ENCODE peak calls at places on chromosomes 11 and 22, in seven cellular contexts. One of them, this sample, is unnamed.

GRCh38 chr22:34045311-34045710 is 125.0 kb upstream of the LARGE1 start:
- DNase-seq in activated T-cell treated with anti-CD3 and anti-CD28 coated beads, Interleukin-2, amount 50 U/mL, for 1 hour: no peak
- DNase-seq in central memory CD4-positive, alpha-beta T cell: no peak
- DNase-seq in endodermal cell: no peak
- DNase-seq in AG10803: no peak
- DNase-seq in left lobe of liver: no peak
- DNase-seq in bronchial epithelial cell: no peak
- DNase-seq in this sample: no peak

GRCh38 chr11:1481861-1482441 is 4.6 kb downstream of the MOB2 start:
- DNase-seq in activated T-cell treated with anti-CD3 and anti-CD28 coated beads, Interleukin-2, amount 50 U/mL, for 1 hour: no peak
- DNase-seq in central memory CD4-positive, alpha-beta T cell: no peak
- DNase-seq in endodermal cell: no peak
- DNase-seq in AG10803: no peak
- DNase-seq in left lobe of liver: no peak
- DNase-seq in bronchial epithelial cell: no peak
- DNase-seq in this sample: no peak

GRCh38 chr11:47137476-47137875 is 39.2 kb downstream of the ARFGAP2 start:
- DNase-seq in activated T-cell treated with anti-CD3 and anti-CD28 coated beads, Interleukin-2, amount 50 U/mL, for 1 hour: no peak
- DNase-seq in central memory CD4-positive, alpha-beta T cell: no peak
- DNase-seq in endodermal cell: peak
- DNase-seq in AG10803: no peak
- DNase-seq in left lobe of liver: no peak
- DNase-seq in bronchial epithelial cell: no peak
- DNase-seq in this sample: no peak

GRCh38 chr11:61083601-61084147 is 18.6 kb upstream of the CD5 start:
- DNase-seq in activated T-cell treated with anti-CD3 and anti-CD28 coated beads, Interleukin-2, amount 50 U/mL, for 1 hour: peak
- DNase-seq in central memory CD4-positive, alpha-beta T cell: peak
- DNase-seq in endodermal cell: no peak
- DNase-seq in AG10803: no peak
- DNase-seq in left lobe of liver: no peak
- DNase-seq in bronchial epithelial cell: no peak
- DNase-seq in this sample: no peak

GRCh38 chr11:76173663-76174062 is 32.6 kb downstream of the WNT11 start:
- DNase-seq in activated T-cell treated with anti-CD3 and anti-CD28 coated beads, Interleukin-2, amount 50 U/mL, for 1 hour: no peak
- DNase-seq in central memory CD4-positive, alpha-beta T cell: no peak
- DNase-seq in endodermal cell: no peak
- DNase-seq in AG10803: peak
- DNase-seq in left lobe of liver: no peak
- DNase-seq in bronchial epithelial cell: peak
- DNase-seq in this sample: peak

GRCh38 chr11:19018901-19019300 is 41.6 kb downstream of the MRGPRX2 start:
- DNase-seq in activated T-cell treated with anti-CD3 and anti-CD28 coated beads, Interleukin-2, amount 50 U/mL, for 1 hour: no peak
- DNase-seq in central memory CD4-positive, alpha-beta T cell: no peak
- DNase-seq in endodermal cell: peak
- DNase-seq in AG10803: no peak
- DNase-seq in left lobe of liver: no peak
- DNase-seq in bronchial epithelial cell: peak
- DNase-seq in this sample: no peak

GRCh38 chr11:67646535-67647336 is 3.8 kb downstream of the ACY3 start:
- DNase-seq in activated T-cell treated with anti-CD3 and anti-CD28 coated beads, Interleukin-2, amount 50 U/mL, for 1 hour: peak
- DNase-seq in central memory CD4-positive, alpha-beta T cell: no peak
- DNase-seq in endodermal cell: peak
- DNase-seq in AG10803: no peak
- DNase-seq in left lobe of liver: no peak
- DNase-seq in bronchial epithelial cell: no peak
- DNase-seq in this sample: no peak

GRCh38 chr11:124405611-124406010 is 6.8 kb upstream of the OR8B3 start:
- DNase-seq in activated T-cell treated with anti-CD3 and anti-CD28 coated beads, Interleukin-2, amount 50 U/mL, for 1 hour: no peak
- DNase-seq in central memory CD4-positive, alpha-beta T cell: no peak
- DNase-seq in endodermal cell: no peak
- DNase-seq in AG10803: no peak
- DNase-seq in left lobe of liver: no peak
- DNase-seq in bronchial epithelial cell: peak
- DNase-seq in this sample: no peak

GRCh38 chr22:28674121-28674563 is 5.5 kb downstream of the TTC28 start:
- DNase-seq in activated T-cell treated with anti-CD3 and anti-CD28 coated beads, Interleukin-2, amount 50 U/mL, for 1 hour: no peak
- DNase-seq in central memory CD4-positive, alpha-beta T cell: peak
- DNase-seq in endodermal cell: no peak
- DNase-seq in AG10803: peak
- DNase-seq in left lobe of liver: no peak
- DNase-seq in bronchial epithelial cell: no peak
- DNase-seq in this sample: no peak

GRCh38 chr11:75547617-75548054 is 14.4 kb upstream of the SERPINH1 start:
- DNase-seq in activated T-cell treated with anti-CD3 and anti-CD28 coated beads, Interleukin-2, amount 50 U/mL, for 1 hour: no peak
- DNase-seq in central memory CD4-positive, alpha-beta T cell: no peak
- DNase-seq in endodermal cell: peak
- DNase-seq in AG10803: peak
- DNase-seq in left lobe of liver: peak
- DNase-seq in bronchial epithelial cell: peak
- DNase-seq in this sample: no peak

GRCh38 chr11:2369896-2370295 is 7.2 kb upstream of the CD81 start:
- DNase-seq in activated T-cell treated with anti-CD3 and anti-CD28 coated beads, Interleukin-2, amount 50 U/mL, for 1 hour: no peak
- DNase-seq in central memory CD4-positive, alpha-beta T cell: no peak
- DNase-seq in endodermal cell: peak
- DNase-seq in AG10803: no peak
- DNase-seq in left lobe of liver: peak
- DNase-seq in bronchial epithelial cell: no peak
- DNase-seq in this sample: no peak

GRCh38 chr11:91792779-91793262 is 431.8 kb upstream of the FAT3 start:
- DNase-seq in activated T-cell treated with anti-CD3 and anti-CD28 coated beads, Interleukin-2, amount 50 U/mL, for 1 hour: no peak
- DNase-seq in central memory CD4-positive, alpha-beta T cell: no peak
- DNase-seq in endodermal cell: peak
- DNase-seq in AG10803: no peak
- DNase-seq in left lobe of liver: no peak
- DNase-seq in bronchial epithelial cell: no peak
- DNase-seq in this sample: no peak

GRCh38 chr11:77127969-77128691 is at the start of gene MYO7A:
- DNase-seq in activated T-cell treated with anti-CD3 and anti-CD28 coated beads, Interleukin-2, amount 50 U/mL, for 1 hour: no peak
- DNase-seq in central memory CD4-positive, alpha-beta T cell: no peak
- DNase-seq in endodermal cell: peak
- DNase-seq in AG10803: no peak
- DNase-seq in left lobe of liver: peak
- DNase-seq in bronchial epithelial cell: no peak
- DNase-seq in this sample: no peak

GRCh38 chr22:46352691-46353386 is 17.3 kb downstream of the TRMU start:
- DNase-seq in activated T-cell treated with anti-CD3 and anti-CD28 coated beads, Interleukin-2, amount 50 U/mL, for 1 hour: no peak
- DNase-seq in central memory CD4-positive, alpha-beta T cell: no peak
- DNase-seq in endodermal cell: peak
- DNase-seq in AG10803: no peak
- DNase-seq in left lobe of liver: no peak
- DNase-seq in bronchial epithelial cell: peak
- DNase-seq in this sample: peak

GRCh38 chr11:60914620-60915249 is 777 bp downstream of the TMEM109 start:
- DNase-seq in activated T-cell treated with anti-CD3 and anti-CD28 coated beads, Interleukin-2, amount 50 U/mL, for 1 hour: peak
- DNase-seq in central memory CD4-positive, alpha-beta T cell: no peak
- DNase-seq in endodermal cell: peak
- DNase-seq in AG10803: peak
- DNase-seq in left lobe of liver: no peak
- DNase-seq in bronchial epithelial cell: peak
- DNase-seq in this sample: no peak

GRCh38 chr11:104073950-104074349 is 37.5 kb downstream of the DDI1 start:
- DNase-seq in activated T-cell treated with anti-CD3 and anti-CD28 coated beads, Interleukin-2, amount 50 U/mL, for 1 hour: no peak
- DNase-seq in central memory CD4-positive, alpha-beta T cell: no peak
- DNase-seq in endodermal cell: no peak
- DNase-seq in AG10803: peak
- DNase-seq in left lobe of liver: no peak
- DNase-seq in bronchial epithelial cell: peak
- DNase-seq in this sample: peak

GRCh38 chr11:10325398-10326079 is 20.7 kb downstream of the ADM start:
- DNase-seq in activated T-cell treated with anti-CD3 and anti-CD28 coated beads, Interleukin-2, amount 50 U/mL, for 1 hour: no peak
- DNase-seq in central memory CD4-positive, alpha-beta T cell: no peak
- DNase-seq in endodermal cell: no peak
- DNase-seq in AG10803: peak
- DNase-seq in left lobe of liver: no peak
- DNase-seq in bronchial epithelial cell: no peak
- DNase-seq in this sample: no peak

GRCh38 chr11:100791873-100792272 is 104.8 kb downstream of the ARHGAP42 start:
- DNase-seq in activated T-cell treated with anti-CD3 and anti-CD28 coated beads, Interleukin-2, amount 50 U/mL, for 1 hour: no peak
- DNase-seq in central memory CD4-positive, alpha-beta T cell: no peak
- DNase-seq in endodermal cell: no peak
- DNase-seq in AG10803: no peak
- DNase-seq in left lobe of liver: no peak
- DNase-seq in bronchial epithelial cell: peak
- DNase-seq in this sample: no peak

GRCh38 chr22:47206185-47206584 is 443.7 kb downstream of the TBC1D22A start:
- DNase-seq in activated T-cell treated with anti-CD3 and anti-CD28 coated beads, Interleukin-2, amount 50 U/mL, for 1 hour: no peak
- DNase-seq in central memory CD4-positive, alpha-beta T cell: no peak
- DNase-seq in endodermal cell: peak
- DNase-seq in AG10803: no peak
- DNase-seq in left lobe of liver: peak
- DNase-seq in bronchial epithelial cell: no peak
- DNase-seq in this sample: no peak

GRCh38 chr22:29269731-29270474 is 1.8 kb downstream of the EWSR1 start:
- DNase-seq in activated T-cell treated with anti-CD3 and anti-CD28 coated beads, Interleukin-2, amount 50 U/mL, for 1 hour: no peak
- DNase-seq in central memory CD4-positive, alpha-beta T cell: no peak
- DNase-seq in endodermal cell: no peak
- DNase-seq in AG10803: no peak
- DNase-seq in left lobe of liver: peak
- DNase-seq in bronchial epithelial cell: peak
- DNase-seq in this sample: no peak

GRCh38 chr11:86106916-86107315 is 38.0 kb upstream of the PICALM start:
- DNase-seq in activated T-cell treated with anti-CD3 and anti-CD28 coated beads, Interleukin-2, amount 50 U/mL, for 1 hour: no peak
- DNase-seq in central memory CD4-positive, alpha-beta T cell: no peak
- DNase-seq in endodermal cell: no peak
- DNase-seq in AG10803: peak
- DNase-seq in left lobe of liver: no peak
- DNase-seq in bronchial epithelial cell: no peak
- DNase-seq in this sample: no peak

GRCh38 chr22:36398602-36399472 is 11.1 kb upstream of the MYH9 start:
- DNase-seq in activated T-cell treated with anti-CD3 and anti-CD28 coated beads, Interleukin-2, amount 50 U/mL, for 1 hour: no peak
- DNase-seq in central memory CD4-positive, alpha-beta T cell: no peak
- DNase-seq in endodermal cell: no peak
- DNase-seq in AG10803: peak
- DNase-seq in left lobe of liver: no peak
- DNase-seq in bronchial epithelial cell: peak
- DNase-seq in this sample: no peak

GRCh38 chr11:27973851-27974536 is 134.0 kb downstream of the KIF18A start:
- DNase-seq in activated T-cell treated with anti-CD3 and anti-CD28 coated beads, Interleukin-2, amount 50 U/mL, for 1 hour: no peak
- DNase-seq in central memory CD4-positive, alpha-beta T cell: no peak
- DNase-seq in endodermal cell: no peak
- DNase-seq in AG10803: peak
- DNase-seq in left lobe of liver: no peak
- DNase-seq in bronchial epithelial cell: no peak
- DNase-seq in this sample: no peak

GRCh38 chr11:1276866-1277615 is 32.4 kb downstream of the TOLLIP start:
- DNase-seq in activated T-cell treated with anti-CD3 and anti-CD28 coated beads, Interleukin-2, amount 50 U/mL, for 1 hour: no peak
- DNase-seq in central memory CD4-positive, alpha-beta T cell: no peak
- DNase-seq in endodermal cell: no peak
- DNase-seq in AG10803: no peak
- DNase-seq in left lobe of liver: no peak
- DNase-seq in bronchial epithelial cell: no peak
- DNase-seq in this sample: no peak

GRCh38 chr22:33758961-33759360 is 161.3 kb downstream of the LARGE1 start:
- DNase-seq in activated T-cell treated with anti-CD3 and anti-CD28 coated beads, Interleukin-2, amount 50 U/mL, for 1 hour: no peak
- DNase-seq in central memory CD4-positive, alpha-beta T cell: no peak
- DNase-seq in endodermal cell: no peak
- DNase-seq in AG10803: no peak
- DNase-seq in left lobe of liver: no peak
- DNase-seq in bronchial epithelial cell: no peak
- DNase-seq in this sample: no peak

GRCh38 chr11:114315749-114316368 is 19.7 kb downstream of the NNMT start:
- DNase-seq in activated T-cell treated with anti-CD3 and anti-CD28 coated beads, Interleukin-2, amount 50 U/mL, for 1 hour: no peak
- DNase-seq in central memory CD4-positive, alpha-beta T cell: peak
- DNase-seq in endodermal cell: peak
- DNase-seq in AG10803: no peak
- DNase-seq in left lobe of liver: peak
- DNase-seq in bronchial epithelial cell: peak
- DNase-seq in this sample: no peak

GRCh38 chr11:117259417-117259816 is 26.9 kb downstream of the RNF214 start:
- DNase-seq in activated T-cell treated with anti-CD3 and anti-CD28 coated beads, Interleukin-2, amount 50 U/mL, for 1 hour: no peak
- DNase-seq in central memory CD4-positive, alpha-beta T cell: no peak
- DNase-seq in endodermal cell: no peak
- DNase-seq in AG10803: peak
- DNase-seq in left lobe of liver: no peak
- DNase-seq in bronchial epithelial cell: peak
- DNase-seq in this sample: no peak

GRCh38 chr11:110430267-110431211 is 791 bp downstream of the FDX1 start:
- DNase-seq in activated T-cell treated with anti-CD3 and anti-CD28 coated beads, Interleukin-2, amount 50 U/mL, for 1 hour: no peak
- DNase-seq in central memory CD4-positive, alpha-beta T cell: peak
- DNase-seq in endodermal cell: no peak
- DNase-seq in AG10803: peak
- DNase-seq in left lobe of liver: peak
- DNase-seq in bronchial epithelial cell: peak
- DNase-seq in this sample: no peak

GRCh38 chr11:61908730-61909622 is 8.4 kb downstream of the RAB3IL1 start:
- DNase-seq in activated T-cell treated with anti-CD3 and anti-CD28 coated beads, Interleukin-2, amount 50 U/mL, for 1 hour: no peak
- DNase-seq in central memory CD4-positive, alpha-beta T cell: no peak
- DNase-seq in endodermal cell: no peak
- DNase-seq in AG10803: no peak
- DNase-seq in left lobe of liver: no peak
- DNase-seq in bronchial epithelial cell: no peak
- DNase-seq in this sample: no peak

GRCh38 chr22:30868663-30869385 is 99.8 kb downstream of the MORC2 start:
- DNase-seq in activated T-cell treated with anti-CD3 and anti-CD28 coated beads, Interleukin-2, amount 50 U/mL, for 1 hour: no peak
- DNase-seq in central memory CD4-positive, alpha-beta T cell: no peak
- DNase-seq in endodermal cell: no peak
- DNase-seq in AG10803: no peak
- DNase-seq in left lobe of liver: peak
- DNase-seq in bronchial epithelial cell: no peak
- DNase-seq in this sample: no peak

GRCh38 chr11:58576792-58577440 is 1.3 kb upstream of the LPXN start:
- DNase-seq in activated T-cell treated with anti-CD3 and anti-CD28 coated beads, Interleukin-2, amount 50 U/mL, for 1 hour: no peak
- DNase-seq in central memory CD4-positive, alpha-beta T cell: no peak
- DNase-seq in endodermal cell: no peak
- DNase-seq in AG10803: peak
- DNase-seq in left lobe of liver: no peak
- DNase-seq in bronchial epithelial cell: peak
- DNase-seq in this sample: no peak

GRCh38 chr22:17222503-17222902 is 3.3 kb upstream of the ADA2 start:
- DNase-seq in activated T-cell treated with anti-CD3 and anti-CD28 coated beads, Interleukin-2, amount 50 U/mL, for 1 hour: no peak
- DNase-seq in central memory CD4-positive, alpha-beta T cell: no peak
- DNase-seq in endodermal cell: no peak
- DNase-seq in AG10803: no peak
- DNase-seq in left lobe of liver: no peak
- DNase-seq in bronchial epithelial cell: no peak
- DNase-seq in this sample: no peak

GRCh38 chr11:114846040-114846791 is 167.9 kb downstream of the NXPE2 start:
- DNase-seq in activated T-cell treated with anti-CD3 and anti-CD28 coated beads, Interleukin-2, amount 50 U/mL, for 1 hour: no peak
- DNase-seq in central memory CD4-positive, alpha-beta T cell: no peak
- DNase-seq in endodermal cell: peak
- DNase-seq in AG10803: no peak
- DNase-seq in left lobe of liver: no peak
- DNase-seq in bronchial epithelial cell: no peak
- DNase-seq in this sample: no peak

GRCh38 chr22:30705710-30706651 is 11.3 kb downstream of the OSBP2 start:
- DNase-seq in activated T-cell treated with anti-CD3 and anti-CD28 coated beads, Interleukin-2, amount 50 U/mL, for 1 hour: no peak
- DNase-seq in central memory CD4-positive, alpha-beta T cell: no peak
- DNase-seq in endodermal cell: peak
- DNase-seq in AG10803: peak
- DNase-seq in left lobe of liver: no peak
- DNase-seq in bronchial epithelial cell: peak
- DNase-seq in this sample: no peak

GRCh38 chr11:121723261-121723741 is 270.5 kb upstream of the SORL1-AS1 start:
- DNase-seq in activated T-cell treated with anti-CD3 and anti-CD28 coated beads, Interleukin-2, amount 50 U/mL, for 1 hour: no peak
- DNase-seq in central memory CD4-positive, alpha-beta T cell: no peak
- DNase-seq in endodermal cell: peak
- DNase-seq in AG10803: peak
- DNase-seq in left lobe of liver: no peak
- DNase-seq in bronchial epithelial cell: no peak
- DNase-seq in this sample: no peak

GRCh38 chr11:116791002-116791812 is 472 bp downstream of the APOA5 start:
- DNase-seq in activated T-cell treated with anti-CD3 and anti-CD28 coated beads, Interleukin-2, amount 50 U/mL, for 1 hour: peak
- DNase-seq in central memory CD4-positive, alpha-beta T cell: peak
- DNase-seq in endodermal cell: peak
- DNase-seq in AG10803: peak
- DNase-seq in left lobe of liver: peak
- DNase-seq in bronchial epithelial cell: peak
- DNase-seq in this sample: no peak

GRCh38 chr22:19139974-19140373 is 4.5 kb downstream of the ESS2 start:
- DNase-seq in activated T-cell treated with anti-CD3 and anti-CD28 coated beads, Interleukin-2, amount 50 U/mL, for 1 hour: no peak
- DNase-seq in central memory CD4-positive, alpha-beta T cell: no peak
- DNase-seq in endodermal cell: no peak
- DNase-seq in AG10803: no peak
- DNase-seq in left lobe of liver: no peak
- DNase-seq in bronchial epithelial cell: no peak
- DNase-seq in this sample: no peak

GRCh38 chr11:47399860-47400812 is 8.3 kb upstream of the SLC39A13 start:
- DNase-seq in activated T-cell treated with anti-CD3 and anti-CD28 coated beads, Interleukin-2, amount 50 U/mL, for 1 hour: peak
- DNase-seq in central memory CD4-positive, alpha-beta T cell: no peak
- DNase-seq in endodermal cell: peak
- DNase-seq in AG10803: no peak
- DNase-seq in left lobe of liver: no peak
- DNase-seq in bronchial epithelial cell: no peak
- DNase-seq in this sample: no peak